ENCODE peak calls at places on chromosomes 12 and 14, in seven cellular contexts. One of them, this sample, is unnamed.

GRCh38 chr12:106957617-106958016 is 1.9 kb downstream of the TMEM263 start:
- ATAC-seq in activated CD4-positive, CD25-positive, alpha-beta regulatory T cell treated with anti-CD3 and anti-CD28 coated beads, Interleukin-2, amount 50 U/mL, for 24 hours: no peak
- ATAC-seq in GM23338: no peak
- ATAC-seq in RWPE2: no peak
- ATAC-seq in activated T-cell treated with anti-CD3 and anti-CD28 coated beads, Interleukin-2, amount 50 U/mL, for 4 hours: no peak
- ATAC-seq in T-cell: no peak
- ATAC-seq in activated naive CD8-positive, alpha-beta T cell treated with anti-CD3 and anti-CD28 coated beads, Interleukin-2, amount 50 U/mL, for 24 hours: no peak
- ATAC-seq in this sample: no peak

GRCh38 chr12:55073043-55074022 is 52.9 kb upstream of the OR9K2 start:
- ATAC-seq in RWPE2: peak; percentile 59
- ATAC-seq in T-cell: peak; percentile 64
- ATAC-seq in activated CD4-positive, CD25-positive, alpha-beta regulatory T cell treated with anti-CD3 and anti-CD28 coated beads, Interleukin-2, amount 50 U/mL, for 24 hours: peak; percentile 60
- ATAC-seq in activated T-cell treated with anti-CD3 and anti-CD28 coated beads, Interleukin-2, amount 50 U/mL, for 4 hours: peak; percentile 61
- ATAC-seq in GM23338: peak; percentile 62
- ATAC-seq in activated naive CD8-positive, alpha-beta T cell treated with anti-CD3 and anti-CD28 coated beads, Interleukin-2, amount 50 U/mL, for 24 hours: no peak
- ATAC-seq in this sample: peak; percentile 53

GRCh38 chr12:130761537-130762318 is 45.6 kb upstream of the RIMBP2 start:
- ATAC-seq in RWPE2: peak; percentile 80
- ATAC-seq in T-cell: peak; percentile 59
- ATAC-seq in activated T-cell treated with anti-CD3 and anti-CD28 coated beads, Interleukin-2, amount 50 U/mL, for 4 hours: peak; percentile 67
- ATAC-seq in activated CD4-positive, CD25-positive, alpha-beta regulatory T cell treated with anti-CD3 and anti-CD28 coated beads, Interleukin-2, amount 50 U/mL, for 24 hours: peak; percentile 59
- ATAC-seq in GM23338: peak; percentile 93
- ATAC-seq in activated naive CD8-positive, alpha-beta T cell treated with anti-CD3 and anti-CD28 coated beads, Interleukin-2, amount 50 U/mL, for 24 hours: peak; percentile 57
- ATAC-seq in this sample: peak; percentile 68

GRCh38 chr14:101325319-101325718 is 236.0 kb upstream of the DIO3 start:
- ATAC-seq in GM23338: no peak
- ATAC-seq in RWPE2: no peak
- ATAC-seq in activated CD4-positive, CD25-positive, alpha-beta regulatory T cell treated with anti-CD3 and anti-CD28 coated beads, Interleukin-2, amount 50 U/mL, for 24 hours: no peak
- ATAC-seq in T-cell: no peak
- ATAC-seq in activated T-cell treated with anti-CD3 and anti-CD28 coated beads, Interleukin-2, amount 50 U/mL, for 4 hours: no peak
- ATAC-seq in activated naive CD8-positive, alpha-beta T cell treated with anti-CD3 and anti-CD28 coated beads, Interleukin-2, amount 50 U/mL, for 24 hours: no peak
- ATAC-seq in this sample: no peak

GRCh38 chr14:81169711-81170103 is 51.1 kb downstream of the GTF2A1 start:
- ATAC-seq in activated CD4-positive, CD25-positive, alpha-beta regulatory T cell treated with anti-CD3 and anti-CD28 coated beads, Interleukin-2, amount 50 U/mL, for 24 hours: peak; percentile 1
- ATAC-seq in T-cell: peak; percentile 13
- ATAC-seq in GM23338: peak; percentile 59
- ATAC-seq in activated T-cell treated with anti-CD3 and anti-CD28 coated beads, Interleukin-2, amount 50 U/mL, for 4 hours: peak; percentile 8
- ATAC-seq in activated naive CD8-positive, alpha-beta T cell treated with anti-CD3 and anti-CD28 coated beads, Interleukin-2, amount 50 U/mL, for 24 hours: peak; percentile 9
- ATAC-seq in RWPE2: peak; percentile 13
- ATAC-seq in this sample: peak; percentile 15

GRCh38 chr12:126389215-126389841 is 1324.1 kb downstream of the AACS start:
- ATAC-seq in T-cell: no peak
- ATAC-seq in activated T-cell treated with anti-CD3 and anti-CD28 coated beads, Interleukin-2, amount 50 U/mL, for 4 hours: no peak
- ATAC-seq in GM23338: no peak
- ATAC-seq in activated CD4-positive, CD25-positive, alpha-beta regulatory T cell treated with anti-CD3 and anti-CD28 coated beads, Interleukin-2, amount 50 U/mL, for 24 hours: no peak
- ATAC-seq in RWPE2: peak; percentile 59
- ATAC-seq in activated naive CD8-positive, alpha-beta T cell treated with anti-CD3 and anti-CD28 coated beads, Interleukin-2, amount 50 U/mL, for 24 hours: no peak
- ATAC-seq in this sample: no peak

GRCh38 chr14:51792819-51793218 is 67.6 kb upstream of the GNG2 start:
- ATAC-seq in GM23338: no peak
- ATAC-seq in activated CD4-positive, CD25-positive, alpha-beta regulatory T cell treated with anti-CD3 and anti-CD28 coated beads, Interleukin-2, amount 50 U/mL, for 24 hours: no peak
- ATAC-seq in activated T-cell treated with anti-CD3 and anti-CD28 coated beads, Interleukin-2, amount 50 U/mL, for 4 hours: no peak
- ATAC-seq in RWPE2: no peak
- ATAC-seq in T-cell: no peak
- ATAC-seq in activated naive CD8-positive, alpha-beta T cell treated with anti-CD3 and anti-CD28 coated beads, Interleukin-2, amount 50 U/mL, for 24 hours: no peak
- ATAC-seq in this sample: no peak

GRCh38 chr14:97246648-97247047 is 449.5 kb downstream of the VRK1 start:
- ATAC-seq in T-cell: no peak
- ATAC-seq in GM23338: no peak
- ATAC-seq in RWPE2: no peak
- ATAC-seq in activated naive CD8-positive, alpha-beta T cell treated with anti-CD3 and anti-CD28 coated beads, Interleukin-2, amount 50 U/mL, for 24 hours: no peak
- ATAC-seq in activated T-cell treated with anti-CD3 and anti-CD28 coated beads, Interleukin-2, amount 50 U/mL, for 4 hours: no peak
- ATAC-seq in activated CD4-positive, CD25-positive, alpha-beta regulatory T cell treated with anti-CD3 and anti-CD28 coated beads, Interleukin-2, amount 50 U/mL, for 24 hours: no peak
- ATAC-seq in this sample: no peak

GRCh38 chr12:27523305-27523641 is 733 bp upstream of the PPFIBP1 start:
- ATAC-seq in T-cell: peak; percentile 8
- ATAC-seq in GM23338: no peak
- ATAC-seq in activated naive CD8-positive, alpha-beta T cell treated with anti-CD3 and anti-CD28 coated beads, Interleukin-2, amount 50 U/mL, for 24 hours: no peak
- ATAC-seq in activated CD4-positive, CD25-positive, alpha-beta regulatory T cell treated with anti-CD3 and anti-CD28 coated beads, Interleukin-2, amount 50 U/mL, for 24 hours: no peak
- ATAC-seq in RWPE2: no peak
- ATAC-seq in activated T-cell treated with anti-CD3 and anti-CD28 coated beads, Interleukin-2, amount 50 U/mL, for 4 hours: peak; percentile 2
- ATAC-seq in this sample: peak; percentile 1

GRCh38 chr12:88445715-88446393 is 134.4 kb downstream of the KITLG start:
- ATAC-seq in GM23338: no peak
- ATAC-seq in RWPE2: no peak
- ATAC-seq in activated naive CD8-positive, alpha-beta T cell treated with anti-CD3 and anti-CD28 coated beads, Interleukin-2, amount 50 U/mL, for 24 hours: no peak
- ATAC-seq in activated CD4-positive, CD25-positive, alpha-beta regulatory T cell treated with anti-CD3 and anti-CD28 coated beads, Interleukin-2, amount 50 U/mL, for 24 hours: no peak
- ATAC-seq in T-cell: no peak
- ATAC-seq in activated T-cell treated with anti-CD3 and anti-CD28 coated beads, Interleukin-2, amount 50 U/mL, for 4 hours: no peak
- ATAC-seq in this sample: no peak